ENCODE peak calls at places on chromosomes 13 and 19, in nine cellular contexts. Q is germinal center; M is stimulated activated CD4-positive, alpha-beta T cell treated with anti-CD3 and anti-CD28 coated beads, Interleukin-2, amount 100 ng/mL, for 4 hours; P is cardiac fibroblast; E is stimulated activated CD8-positive, alpha-beta memory T cell treated with anti-CD3 and anti-CD28 coated beads, Interleukin-7, amount 100 ng/mL, for 4 hours; V is H1; R is activated CD4-positive, alpha-beta T cell treated with anti-CD3 and anti-CD28 coated beads for 4 hours; J is mesendoderm; X is activated T-helper 2 cell treated with anti-CD3 and anti-CD28 coated beads, Interferon-gamma antibody, Interleukin-2, Interleukin-4, amounts not matched to agents 10 μg/mL and 5 μg/mL and 100 μg/mL, durations not matched to agents 14 hours and 24 hours and 36 hours. W is an unnamed sample.

GRCh38 chr13:105665284-105665683 is 870.2 kb downstream of the EFNB2 start:
- DNase-seq in V (no peak), E (no peak), X (no peak), M (no peak), R (no peak), J (peak), P (peak), Q (no peak), W (no peak)

GRCh38 chr13:33479066-33479465 is 193.5 kb upstream of the STARD13 start:
- DNase-seq in R (no peak), V (no peak), M (no peak), J (no peak), P (no peak), E (no peak), X (no peak), Q (no peak), W (no peak)

GRCh38 chr19:16542894-16543498 is 759 bp upstream of the CHERP start:
- DNase-seq in M (no peak), X (no peak), P (peak), J (peak), Q (no peak), R (no peak), V (no peak), E (no peak), W (no peak)

GRCh38 chr13:18943273-18943672 is 238.4 kb downstream of the TUBA3C start:
- DNase-seq in P (no peak), V (no peak), Q (no peak), M (no peak), R (no peak), E (no peak), X (no peak), J (no peak), W (no peak)

GRCh38 chr13:53368948-53369347 is 340.3 kb downstream of the OLFM4 start:
- DNase-seq in P (no peak), R (no peak), V (no peak), Q (no peak), J (peak), X (no peak), M (no peak), E (no peak), W (no peak)

GRCh38 chr13:100517706-100518105 is 70.9 kb downstream of the GGACT start:
- DNase-seq in M (no peak), R (no peak), X (no peak), J (no peak), E (no peak), V (no peak), Q (no peak), P (no peak), W (no peak)

GRCh38 chr19:47256688-47257410 is 524 bp downstream of the CCDC9 start:
- DNase-seq in M (peak), V (peak), J (peak), X (peak), Q (peak), E (peak), R (peak), P (peak), W (peak)

GRCh38 chr19:45256836-45257235 is 5.8 kb downstream of the MARK4 start:
- DNase-seq in Q (no peak), P (no peak), M (no peak), X (no peak), J (no peak), V (no peak), E (no peak), R (no peak), W (no peak)

GRCh38 chr13:106187501-106187900 is 348.0 kb downstream of the EFNB2 start:
- DNase-seq in V (no peak), E (no peak), Q (no peak), P (peak), J (no peak), R (no peak), X (no peak), M (no peak), W (no peak)

GRCh38 chr19:16384688-16385087 is 60.1 kb downstream of the KLF2 start:
- DNase-seq in M (no peak), R (no peak), X (no peak), E (no peak), P (no peak), Q (no peak), J (no peak), V (no peak), W (no peak)

GRCh38 chr19:54955356-54955755 is 8.0 kb upstream of the NLRP7 start:
- DNase-seq in V (no peak), X (no peak), P (no peak), J (no peak), E (no peak), R (no peak), M (no peak), Q (no peak), W (no peak)

GRCh38 chr13:68616600-68617222 is 1386.6 kb upstream of the PCDH9 start:
- DNase-seq in J (no peak), E (no peak), M (no peak), P (no peak), Q (no peak), X (no peak), R (no peak), V (no peak), W (no peak)

GRCh38 chr19:1867359-1867724 is 4.0 kb upstream of the KLF16 start:
- DNase-seq in Q (no peak), X (no peak), R (no peak), P (no peak), M (no peak), J (no peak), E (no peak), V (no peak), W (no peak)

GRCh38 chr13:41568143-41568989 is 111.0 kb downstream of the RGCC start:
- DNase-seq in J (peak), V (no peak), E (no peak), Q (no peak), R (no peak), P (no peak), X (no peak), M (no peak), W (no peak)

GRCh38 chr19:33473644-33474305 is 47.8 kb downstream of the PEPD start:
- DNase-seq in X (no peak), J (no peak), M (no peak), R (no peak), E (no peak), Q (no peak), P (peak), V (no peak), W (no peak)

GRCh38 chr13:26051231-26052135 is at the start of gene SHISA2:
- DNase-seq in M (peak), Q (peak), V (peak), J (peak), E (no peak), P (peak), X (no peak), R (peak), W (peak)

GRCh38 chr19:29576043-29576442 is 30.0 kb upstream of the POP4 start:
- DNase-seq in J (no peak), E (no peak), M (no peak), Q (no peak), X (no peak), R (no peak), V (no peak), P (peak), W (no peak)

GRCh38 chr13:46604226-46604968 is 51.4 kb downstream of the LRCH1 start:
- DNase-seq in Q (no peak), M (no peak), X (no peak), R (no peak), P (no peak), V (no peak), E (no peak), J (peak), W (no peak)

GRCh38 chr19:28966737-28967401 is 246.1 kb downstream of the UQCRFS1 start:
- DNase-seq in E (no peak), P (peak), X (no peak), J (no peak), V (no peak), M (no peak), Q (no peak), R (no peak), W (no peak)

GRCh38 chr13:114213980-114214379 is 20.7 kb upstream of the CDC16 start:
- DNase-seq in V (no peak), P (no peak), J (no peak), R (no peak), M (no peak), X (no peak), Q (no peak), E (no peak), W (no peak)

GRCh38 chr13:98184796-98185195 is 7.7 kb upstream of the RNF113B start:
- DNase-seq in X (no peak), M (no peak), J (no peak), R (no peak), Q (no peak), P (peak), V (no peak), E (no peak), W (no peak)

GRCh38 chr19:40247735-40248262 is 21.3 kb upstream of the CCNP start:
- DNase-seq in R (no peak), Q (no peak), M (no peak), E (no peak), J (no peak), V (no peak), P (no peak), X (no peak), W (no peak)